ENCODE peak calls at places on chromosomes 7 and 10, in six cellular contexts. N, Q, Z, Y, C and P are unnamed samples.

GRCh38 chr7:1368682-1369571 is 90.3 kb downstream of the MICALL2 start:
- DNase-seq in N (peak), Q (no peak), Z (peak), Y (no peak), C (no peak), P (no peak)

GRCh38 chr7:10874666-10875065 is 99.0 kb upstream of the PHF14 start:
- DNase-seq in N (no peak), Q (no peak), Z (no peak), Y (no peak), C (no peak), P (no peak)

GRCh38 chr10:17004801-17005380 is 124.7 kb downstream of the CUBN start:
- DNase-seq in N (no peak), Q (no peak), Z (no peak), Y (no peak), C (no peak), P (no peak)

GRCh38 chr7:157568785-157569584 is 232.2 kb downstream of the DNAJB6 start:
- DNase-seq in N (peak), Q (peak), Z (peak), Y (peak), C (peak), P (peak)

GRCh38 chr7:130825819-130826218 is 91.8 kb upstream of the KLF14 start:
- DNase-seq in N (no peak), Q (no peak), Z (no peak), Y (no peak), C (no peak), P (no peak)

GRCh38 chr7:117135553-117135891 is 182.2 kb downstream of the ST7 start:
- DNase-seq in N (no peak), Q (no peak), Z (no peak), Y (no peak), C (no peak), P (no peak)

GRCh38 chr7:83413831-83414230 is 235.1 kb downstream of the SEMA3E start:
- DNase-seq in N (no peak), Q (no peak), Z (no peak), Y (peak), C (no peak), P (no peak)

GRCh38 chr10:9781681-9782080 is 1236.0 kb upstream of the CELF2 start:
- DNase-seq in N (no peak), Q (no peak), Z (no peak), Y (peak), C (no peak), P (no peak)

GRCh38 chr7:34389332-34390078 is 268.5 kb upstream of the NPSR1 start:
- DNase-seq in N (no peak), Q (no peak), Z (no peak), Y (no peak), C (no peak), P (no peak)

GRCh38 chr10:8269976-8270375 is 215.5 kb downstream of the GATA3 start:
- DNase-seq in N (no peak), Q (no peak), Z (no peak), Y (no peak), C (no peak), P (no peak)

GRCh38 chr7:37284805-37285211 is 163.9 kb downstream of the ELMO1 start:
- DNase-seq in N (no peak), Q (peak), Z (peak), Y (no peak), C (peak), P (peak)

GRCh38 chr7:117619690-117620089 is 139.9 kb downstream of the CFTR start:
- DNase-seq in N (no peak), Q (no peak), Z (no peak), Y (no peak), C (no peak), P (no peak)

GRCh38 chr7:41731486-41732278 is 28.8 kb upstream of the INHBA start:
- DNase-seq in N (no peak), Q (no peak), Z (no peak), Y (no peak), C (no peak), P (no peak)

GRCh38 chr7:49443515-49443914 is 329.9 kb upstream of the VWC2 start:
- DNase-seq in N (no peak), Q (no peak), Z (no peak), Y (no peak), C (no peak), P (no peak)

GRCh38 chr10:102815790-102816549 is 21.2 kb downstream of the CYP17A1 start:
- DNase-seq in N (peak), Q (no peak), Z (no peak), Y (peak), C (no peak), P (peak)

GRCh38 chr10:80411681-80412230 is 3.4 kb downstream of the PRXL2A start:
- DNase-seq in N (no peak), Q (no peak), Z (no peak), Y (no peak), C (no peak), P (no peak)

GRCh38 chr10:60661627-60662026 is 116.7 kb upstream of the CDK1 start:
- DNase-seq in N (peak), Q (no peak), Z (no peak), Y (peak), C (no peak), P (no peak)

GRCh38 chr7:156155988-156156733 is 343.9 kb upstream of the SHH start:
- DNase-seq in N (no peak), Q (no peak), Z (no peak), Y (no peak), C (no peak), P (no peak)

GRCh38 chr10:34080485-34081346 is 734.4 kb downstream of the PARD3 start:
- DNase-seq in N (no peak), Q (no peak), Z (no peak), Y (no peak), C (no peak), P (no peak)

GRCh38 chr10:22629126-22629525 is 85.3 kb downstream of the PIP4K2A start:
- DNase-seq in N (no peak), Q (no peak), Z (no peak), Y (no peak), C (no peak), P (no peak)

GRCh38 chr10:101645659-101646058 is 49.3 kb downstream of the FBXW4 start:
- DNase-seq in N (no peak), Q (no peak), Z (no peak), Y (no peak), C (no peak), P (no peak)

GRCh38 chr7:78959471-78959870 is 494.0 kb downstream of the MAGI2 start:
- DNase-seq in N (no peak), Q (no peak), Z (no peak), Y (peak), C (no peak), P (no peak)

GRCh38 chr7:27606270-27607209 is 56.1 kb downstream of the HIBADH start:
- DNase-seq in N (no peak), Q (no peak), Z (no peak), Y (peak), C (no peak), P (no peak)

GRCh38 chr7:144830024-144830785 is 5.6 kb downstream of the TPK1 start:
- DNase-seq in N (no peak), Q (no peak), Z (no peak), Y (no peak), C (no peak), P (no peak)

GRCh38 chr10:95262763-95263518 is 27.9 kb downstream of the PDLIM1 start:
- DNase-seq in N (no peak), Q (no peak), Z (no peak), Y (no peak), C (no peak), P (no peak)

GRCh38 chr7:25132430-25132829 is 7.4 kb upstream of the CYCS start:
- DNase-seq in N (no peak), Q (no peak), Z (no peak), Y (no peak), C (no peak), P (no peak)

GRCh38 chr10:21329995-21330627 is 195.4 kb downstream of the SKIDA1 start:
- DNase-seq in N (no peak), Q (no peak), Z (no peak), Y (peak), C (no peak), P (no peak)